ENCODE peak calls at places on chromosome 11, in nine cellular contexts. F is esophagus muscularis mucosa, H is HFF-Myc, M is tibial artery, A is psoas muscle, R is body of pancreas, N is fibroblast of mammary gland, P is GM23338, Z is AG04450. D is an unnamed sample.

GRCh38 chr11:132177106-132177505 is 806.7 kb downstream of the NTM start:
- DNase-seq in N (peak), R (no peak), F (no peak), P (peak), M (no peak), Z (peak), H (peak), A (no peak), D (peak)

GRCh38 chr11:77062924-77063323 is 3.8 kb upstream of the CAPN5 start:
- DNase-seq in M (no peak), F (no peak), N (no peak), Z (no peak), R (no peak), H (no peak), P (peak), A (no peak), D (no peak)

GRCh38 chr11:99534812-99535211 is 514.1 kb downstream of the CNTN5 start:
- DNase-seq in A (no peak), R (no peak), P (no peak), M (no peak), H (no peak), N (peak), F (no peak), Z (peak), D (no peak)

GRCh38 chr11:36455658-36456111 is 54.4 kb downstream of the TRAF6 start:
- DNase-seq in F (no peak), N (peak), A (peak), M (peak), R (peak), H (peak), P (peak), Z (peak), D (peak)

GRCh38 chr11:91804057-91804456 is 420.6 kb upstream of the FAT3 start:
- DNase-seq in A (no peak), P (peak), Z (no peak), M (no peak), R (no peak), H (no peak), N (no peak), F (no peak), D (no peak)

GRCh38 chr11:128522943-128523518 is 64.3 kb downstream of the ETS1 start:
- DNase-seq in R (no peak), F (no peak), A (no peak), P (no peak), M (no peak), H (no peak), Z (no peak), N (no peak), D (no peak)

GRCh38 chr11:68977781-68978625 is 2.8 kb downstream of the MRGPRD start:
- DNase-seq in M (peak), A (peak), R (no peak), F (no peak), P (no peak), H (no peak), N (no peak), Z (no peak), D (no peak)

GRCh38 chr11:118651820-118652219 is 27.6 kb downstream of the TREH start:
- DNase-seq in N (no peak), R (no peak), F (no peak), M (peak), Z (no peak), P (no peak), H (no peak), A (no peak), D (no peak)

GRCh38 chr11:15985863-15986139 is 370.5 kb downstream of the SOX6 start:
- DNase-seq in P (no peak), R (no peak), Z (no peak), F (no peak), H (no peak), A (no peak), M (no peak), N (no peak), D (no peak)

GRCh38 chr11:77152846-77153245 is 24.8 kb downstream of the MYO7A start:
- DNase-seq in N (peak), P (no peak), A (peak), M (no peak), R (no peak), H (no peak), F (no peak), Z (no peak), D (no peak)

GRCh38 chr11:10878408-10879214 is 20.8 kb upstream of the ZBED5 start:
- DNase-seq in Z (peak), P (peak), N (peak), A (no peak), M (no peak), H (peak), F (no peak), R (peak), D (no peak)

GRCh38 chr11:85718126-85718943 is 32.3 kb upstream of the CCDC89 start:
- DNase-seq in A (no peak), M (no peak), P (no peak), H (no peak), R (no peak), Z (no peak), N (peak), F (no peak), D (peak)

GRCh38 chr11:12195773-12196172 is 85.4 kb downstream of the MICAL2 start:
- DNase-seq in Z (no peak), R (no peak), F (no peak), A (no peak), N (no peak), M (peak), P (no peak), H (no peak), D (no peak)

GRCh38 chr11:69209936-69210659 is 54.4 kb downstream of the SMIM38 start:
- DNase-seq in A (no peak), P (no peak), H (no peak), N (no peak), R (peak), Z (no peak), M (peak), F (no peak), D (no peak)

GRCh38 chr11:62542111-62542745 is 4.4 kb downstream of the AHNAK start:
- DNase-seq in Z (no peak), R (no peak), A (no peak), P (no peak), M (no peak), F (no peak), N (no peak), H (no peak), D (no peak)

GRCh38 chr11:16969010-16970004 is 44.9 kb downstream of the PLEKHA7 start:
- DNase-seq in A (no peak), R (no peak), P (no peak), M (no peak), Z (no peak), N (no peak), H (no peak), F (no peak), D (no peak)

GRCh38 chr11:101617735-101618332 is 34.0 kb upstream of the TRPC6 start:
- DNase-seq in F (no peak), Z (no peak), N (peak), A (no peak), H (no peak), R (no peak), M (no peak), P (peak), D (peak)

DNA sequence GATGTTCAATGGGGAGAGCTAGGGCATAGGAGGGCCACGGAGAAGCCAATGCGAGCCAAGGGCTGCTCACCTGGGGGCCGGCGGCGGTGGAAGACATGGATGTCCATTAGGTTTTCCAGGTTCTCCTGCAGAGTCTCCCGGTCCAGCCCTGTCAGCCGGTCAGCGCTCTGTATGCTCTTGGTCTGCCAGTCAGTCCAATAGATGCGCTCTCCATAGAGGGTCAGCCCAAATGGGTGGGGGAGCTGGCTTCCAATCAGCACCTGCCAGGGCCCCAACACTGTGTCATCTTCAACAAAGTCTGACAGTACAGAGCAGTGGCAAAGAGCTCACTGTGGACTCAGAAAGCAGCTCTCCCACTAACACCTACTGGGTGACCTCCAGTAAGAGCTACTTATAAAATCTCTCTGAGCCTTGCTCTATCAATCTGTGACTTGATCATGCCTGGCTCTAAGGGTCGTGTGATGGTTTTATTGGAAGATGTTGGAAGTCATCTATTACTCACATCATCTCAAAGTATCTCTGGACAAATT is 33.0 kb upstream of the CKAP5 start:
- DNase-seq in H (no peak), A (no peak), F (no peak), M (no peak), R (no peak), N (no peak), P (no peak), Z (no peak), D (no peak)
- TF ChIP-seq CTCF in H (no peak), A (no peak), F (no peak), M (no peak), R (no peak), N (no peak), P (no peak), Z (no peak), D (no peak)

GRCh38 chr11:20021771-20022362 is 138.4 kb downstream of the DBX1 start:
- DNase-seq in A (no peak), N (no peak), F (no peak), H (no peak), P (no peak), Z (no peak), M (no peak), R (no peak), D (no peak)

GRCh38 chr11:20025331-20025840 is 134.9 kb downstream of the DBX1 start:
- DNase-seq in A (no peak), H (no peak), P (peak), N (no peak), R (no peak), F (no peak), Z (no peak), M (no peak), D (no peak)

GRCh38 chr11:20023082-20023426 is 137.2 kb downstream of the DBX1 start:
- DNase-seq in F (no peak), R (no peak), H (no peak), M (no peak), N (no peak), P (no peak), A (no peak), Z (no peak), D (no peak)

GRCh38 chr11:20022363-20023081 is 137.8 kb downstream of the DBX1 start:
- DNase-seq in N (peak), R (peak), A (no peak), H (no peak), M (no peak), P (peak), F (no peak), Z (no peak), D (no peak)

DNA sequence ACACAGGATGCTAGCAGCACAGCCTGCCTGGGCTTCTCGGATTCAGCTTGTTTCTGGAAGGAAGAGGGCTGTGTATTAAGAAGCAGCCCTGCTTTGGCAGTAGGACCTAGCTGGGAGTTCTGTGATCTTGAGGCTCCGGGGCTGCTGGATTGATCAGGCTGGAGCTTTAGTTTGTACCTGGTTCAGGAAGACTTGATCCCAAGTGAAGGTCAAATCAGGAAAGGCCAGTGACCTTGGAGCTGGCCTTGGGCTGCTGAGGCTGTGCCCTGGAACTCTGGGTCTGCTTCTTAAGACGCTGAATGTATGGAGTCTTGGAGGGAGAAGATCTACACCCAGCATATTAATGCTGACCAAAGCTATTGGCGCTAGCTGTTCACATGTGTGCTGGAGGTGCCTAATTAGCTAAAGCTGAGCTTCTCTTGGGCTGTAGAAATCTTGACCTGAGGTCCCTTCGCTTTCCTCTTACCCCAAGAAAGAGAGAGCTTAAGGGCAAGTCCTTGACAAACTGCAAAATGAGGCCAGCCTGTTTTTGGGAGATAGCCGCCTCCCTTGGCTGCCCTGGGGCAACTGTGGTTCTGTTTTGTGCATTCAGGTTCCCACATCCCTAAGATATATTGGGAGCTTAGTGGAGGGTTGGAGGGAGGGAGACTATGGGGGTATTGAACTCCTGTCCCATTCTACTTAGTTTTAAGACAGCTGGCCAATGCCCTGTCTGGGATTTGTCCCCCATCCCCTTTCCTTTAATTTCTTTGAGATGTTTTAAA is 135.9 kb downstream of the DBX1 start:
- DNase-seq in N (no peak), P (no peak), F (no peak), Z (no peak), A (no peak), R (no peak), H (no peak), M (no peak), D (no peak)
- H3K4me3 ChIP-seq in N (no peak), P (peak), F (no peak), Z (no peak), A (no peak), R (no peak), H (no peak), M (no peak), D (no peak)

GRCh38 chr11:47186076-47186936 is at the start of gene PACSIN3:
- DNase-seq in R (peak), N (no peak), H (no peak), M (peak), P (peak), Z (no peak), F (no peak), A (peak), D (peak)
- TF ChIP-seq CTCF in R (peak), N (no peak), H (no peak), M (peak), P (no peak), Z (no peak), F (no peak), A (peak), D (no peak)

DNA sequence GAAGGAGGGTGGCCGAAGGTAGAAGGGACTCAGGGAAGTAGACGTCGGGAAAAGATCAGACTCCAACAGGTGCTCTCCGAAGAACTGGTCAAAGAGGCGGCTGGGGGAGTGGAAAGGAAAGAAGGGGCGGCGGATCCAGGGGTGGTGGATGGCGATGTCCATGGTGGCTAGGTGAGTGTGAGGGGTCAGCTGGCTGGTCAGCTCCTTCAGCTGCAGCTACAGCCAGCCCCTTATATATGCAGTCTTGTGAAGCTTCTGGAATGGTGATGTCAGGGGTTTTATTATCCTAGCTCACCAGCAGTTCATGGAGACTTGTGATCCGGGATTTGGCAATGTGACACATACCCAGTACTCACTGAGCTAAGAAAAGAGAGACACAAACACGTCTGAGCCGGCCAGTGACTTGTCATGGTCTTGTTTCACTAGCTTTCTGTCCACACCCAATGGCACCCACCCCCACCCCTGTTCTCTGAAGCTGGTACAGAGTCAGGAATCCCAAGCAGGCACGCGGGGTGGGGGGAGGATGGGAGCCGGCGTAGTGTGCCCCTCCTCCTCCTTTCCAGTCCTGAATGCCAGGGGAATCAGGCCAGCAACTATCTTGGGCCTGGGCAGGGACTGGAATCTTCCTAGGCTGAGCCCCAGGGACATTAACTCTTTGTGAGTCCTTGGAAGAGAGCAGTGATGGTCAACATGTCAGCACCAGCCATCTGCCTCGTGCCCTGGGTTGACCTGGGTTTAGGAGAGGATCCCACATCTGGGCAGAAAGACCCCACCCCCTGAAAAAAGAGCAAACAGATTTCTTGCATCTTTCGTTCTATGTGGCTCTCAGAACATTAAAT is at the start of gene CRYAB:
- DNase-seq in A (peak), H (peak), R (peak), M (peak), F (peak), N (peak), Z (peak), P (peak), D (peak)
- H3K4me3 ChIP-seq in A (peak), H (no peak), R (no peak), M (peak), F (peak), N (peak), Z (no peak), P (peak), D (peak)

GRCh38 chr11:96340555-96340885 is 2.5 kb downstream of the MAML2 start:
- DNase-seq in F (no peak), H (no peak), R (no peak), Z (no peak), M (no peak), A (no peak), P (no peak), N (peak), D (no peak)

GRCh38 chr11:96342971-96343711 is at the start of gene MAML2:
- DNase-seq in F (peak), P (peak), H (peak), Z (peak), A (peak), R (peak), N (peak), M (peak), D (peak)

GRCh38 chr11:96339704-96340554 is 3.1 kb downstream of the MAML2 start:
- DNase-seq in P (no peak), Z (no peak), M (peak), R (no peak), N (peak), A (no peak), F (no peak), H (no peak), D (peak)

GRCh38 chr11:96342131-96342970 is 644 bp downstream of the MAML2 start:
- DNase-seq in F (no peak), P (peak), N (no peak), Z (no peak), R (no peak), A (no peak), H (no peak), M (no peak), D (no peak)

DNA sequence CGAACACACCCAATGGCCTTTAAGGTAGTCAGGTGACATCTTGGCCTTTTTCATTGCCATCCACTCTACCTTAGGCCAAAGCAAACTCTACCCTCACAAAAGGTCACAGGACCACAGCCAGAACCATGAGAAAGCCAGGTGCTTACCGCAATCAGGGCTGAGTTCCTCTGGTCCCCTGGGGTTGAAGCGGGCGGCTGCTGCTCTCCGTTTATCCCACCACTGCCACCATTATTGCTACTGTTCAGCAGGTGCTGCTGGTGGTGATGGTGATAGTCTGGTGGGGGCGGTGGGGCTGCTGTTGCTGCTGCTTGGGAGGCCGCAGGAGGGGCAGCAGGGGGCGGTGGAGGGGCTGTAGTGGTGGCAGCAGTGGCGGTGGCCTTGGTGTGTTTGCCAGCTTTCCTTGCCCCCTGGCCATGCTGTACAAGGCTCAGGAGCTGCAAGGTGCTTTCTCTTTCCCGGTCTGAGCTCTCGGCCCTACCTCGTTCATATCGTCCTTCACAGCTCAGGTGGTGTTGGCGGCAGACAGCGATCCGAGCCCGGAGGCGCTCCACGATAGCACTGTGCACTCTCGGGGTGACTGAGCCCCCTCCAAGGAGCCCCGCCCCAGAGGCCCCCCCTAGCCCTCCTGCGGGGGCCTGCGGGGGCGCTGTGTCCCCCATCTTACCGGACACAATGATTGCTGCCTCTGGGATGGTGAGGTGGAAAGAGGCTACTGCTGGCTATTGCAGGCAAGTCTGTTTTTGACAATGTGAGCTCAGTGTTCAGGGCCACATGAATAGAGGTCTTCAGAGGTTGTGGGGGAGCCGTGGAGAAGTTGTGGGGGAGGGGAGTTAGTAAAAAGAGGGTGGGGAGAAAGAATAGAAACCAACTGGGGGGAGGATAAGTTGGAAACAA is 1.5 kb downstream of the MAML2 start:
- DNase-seq in A (peak), N (peak), R (peak), H (no peak), P (peak), F (no peak), Z (no peak), M (peak), D (no peak)
- TF ChIP-seq CTCF in A (no peak), N (peak), R (peak), H (peak), P (peak), F (peak), Z (peak), M (peak), D (peak)

DNA sequence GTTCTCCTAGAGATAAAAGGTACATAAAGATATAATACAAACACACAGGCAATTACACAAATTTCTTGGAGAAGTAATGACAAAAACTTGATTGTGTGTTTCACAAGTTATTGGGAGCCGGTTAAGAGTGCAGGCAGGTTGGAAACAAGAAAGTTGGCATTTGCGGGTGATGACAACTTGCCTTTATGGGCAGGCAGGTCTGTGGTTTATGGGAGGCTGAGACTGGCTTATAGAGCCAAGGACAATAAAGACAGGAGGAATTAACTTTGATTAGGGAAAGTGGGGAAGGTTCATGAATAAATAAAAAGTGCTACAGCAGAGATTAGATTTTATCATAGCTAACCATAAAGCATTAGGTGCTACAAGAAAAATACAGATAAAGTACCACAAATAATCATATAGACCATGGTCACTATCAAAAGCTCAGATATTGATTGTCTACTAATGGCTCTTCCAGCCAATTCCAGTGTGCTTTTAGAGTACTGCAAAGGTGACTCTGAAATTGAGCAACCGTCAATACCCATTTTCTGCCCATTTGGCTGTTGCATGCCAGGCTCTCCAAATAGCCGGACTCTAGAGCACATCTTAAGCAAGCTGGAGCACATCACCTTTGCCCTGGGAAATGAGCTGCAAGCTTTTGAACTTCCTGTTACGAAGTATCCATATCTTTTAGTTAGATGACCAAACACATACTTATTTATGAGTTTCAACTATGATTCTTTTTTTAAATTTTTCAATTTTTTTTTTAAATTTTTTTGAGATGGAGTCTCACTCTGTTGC is 33.9 kb upstream of the GAB2 start:
- DNase-seq in A (no peak), F (no peak), H (no peak), M (no peak), R (no peak), N (no peak), Z (no peak), P (no peak), D (no peak)
- H3K4me3 ChIP-seq in A (no peak), F (no peak), H (no peak), M (no peak), R (no peak), N (no peak), Z (no peak), P (no peak), D (no peak)